ENCODE peak calls at places on chromosomes 7 and 10, in four cellular contexts. K is esophagus muscularis mucosa, J is BJ, F is mammary epithelial cell. C is an unnamed sample.

GRCh38 chr10:13684252-13684791 is 97.6 kb downstream of the PRPF18 start:
- DNase-seq in F (peak), J (no peak), K (no peak), C (no peak)

GRCh38 chr7:83562289-83562688 is 86.7 kb downstream of the SEMA3E start:
- DNase-seq in K (no peak), J (no peak), F (no peak), C (no peak)

GRCh38 chr7:27459021-27459728 is 203.5 kb downstream of the HIBADH start:
- DNase-seq in K (no peak), J (no peak), F (no peak), C (no peak)

GRCh38 chr7:119783799-119784198 is 489.2 kb upstream of the KCND2 start:
- DNase-seq in K (no peak), J (no peak), F (peak), C (no peak)

GRCh38 chr10:18364987-18365775 is 225.0 kb downstream of the CACNB2 start:
- DNase-seq in F (no peak), K (no peak), J (no peak), C (no peak)

GRCh38 chr7:132980406-132980805 is 101.5 kb downstream of the CHCHD3 start:
- DNase-seq in J (no peak), F (no peak), K (no peak), C (no peak)

GRCh38 chr10:77637474-77637985 is at the start of gene KCNMA1:
- DNase-seq in J (no peak), K (no peak), F (peak), C (no peak)

GRCh38 chr10:29409241-29410051 is 120.6 kb downstream of the LYZL1 start:
- DNase-seq in F (peak), J (no peak), K (no peak), C (peak)

GRCh38 chr7:46432666-46433065 is 511.6 kb upstream of the IGFBP3 start:
- DNase-seq in F (peak), K (no peak), J (peak), C (no peak)

GRCh38 chr7:151167197-151167911 is at the start of gene GBX1:
- DNase-seq in F (no peak), K (no peak), J (no peak), C (no peak)

GRCh38 chr7:151161757-151162156 is 5.7 kb downstream of the GBX1 start:
- DNase-seq in J (no peak), F (no peak), K (no peak), C (no peak)

GRCh38 chr7:151168787-151169162 is 1.3 kb upstream of the GBX1 start:
- DNase-seq in K (no peak), F (no peak), J (no peak), C (no peak)

GRCh38 chr7:151168022-151168786 is 710 bp upstream of the GBX1 start:
- DNase-seq in K (no peak), J (no peak), F (no peak), C (no peak)

DNA sequence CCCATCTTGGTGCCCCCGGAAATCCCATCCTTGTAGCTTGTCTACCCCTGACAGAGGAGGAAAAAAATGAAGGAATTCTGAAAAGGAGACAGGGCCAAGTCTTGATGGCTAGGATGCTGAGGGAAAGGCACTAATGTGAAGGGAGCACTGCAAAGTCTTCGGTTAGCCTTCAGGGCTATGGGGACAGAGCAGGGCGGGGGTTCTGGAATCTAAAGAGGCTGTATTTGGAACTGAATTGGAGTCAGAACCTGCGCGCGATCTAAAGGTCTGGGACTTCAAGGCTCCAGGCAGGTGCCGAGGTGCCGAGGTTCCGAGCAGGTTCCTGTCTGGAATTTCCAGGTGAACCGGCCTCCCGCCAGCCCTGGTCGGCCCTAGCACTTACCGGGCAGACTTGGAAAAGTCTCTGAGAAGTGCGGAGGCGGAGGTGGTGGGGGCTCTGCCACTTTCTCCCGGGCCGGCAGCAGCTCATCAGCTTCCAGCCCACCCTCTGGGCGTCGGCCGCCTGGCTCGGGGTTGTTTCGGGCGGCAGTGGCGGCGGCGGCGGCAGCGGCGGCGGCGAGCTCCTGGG is 781 bp downstream of the GBX1 start:
- DNase-seq in K (no peak), F (no peak), J (no peak), C (no peak)
- H3K4me3 ChIP-seq in K (peak), F (peak), J (no peak), C (no peak)

GRCh38 chr10:79402951-79403350 is 42.5 kb downstream of the ZCCHC24 start:
- DNase-seq in F (no peak), J (no peak), K (no peak), C (no peak)

GRCh38 chr10:79402625-79402946 is 42.8 kb downstream of the ZCCHC24 start:
- DNase-seq in J (no peak), K (no peak), F (no peak), C (no peak)

GRCh38 chr10:79404690-79405131 is 40.7 kb downstream of the ZCCHC24 start:
- DNase-seq in F (no peak), K (no peak), J (no peak), C (no peak)

GRCh38 chr10:79404231-79404609 is 41.2 kb downstream of the ZCCHC24 start:
- DNase-seq in J (peak), K (no peak), F (peak), C (no peak)

GRCh38 chr10:79403441-79404230 is 41.8 kb downstream of the ZCCHC24 start:
- DNase-seq in F (peak), K (no peak), J (no peak), C (no peak)
- H3K4me3 ChIP-seq in F (no peak), K (peak), J (no peak), C (no peak)

GRCh38 chr7:19971941-19972340 is 198.5 kb upstream of the TMEM196 start:
- DNase-seq in K (no peak), F (no peak), J (no peak), C (no peak)

GRCh38 chr7:19972872-19973271 is 199.5 kb upstream of the TMEM196 start:
- DNase-seq in K (no peak), J (no peak), F (no peak), C (no peak)

GRCh38 chr7:19964198-19964597 is 190.8 kb upstream of the TMEM196 start:
- DNase-seq in J (no peak), F (no peak), K (no peak), C (no peak)

GRCh38 chr7:19970514-19970913 is 197.1 kb upstream of the TMEM196 start:
- DNase-seq in F (no peak), J (no peak), K (no peak), C (no peak)

GRCh38 chr7:19969859-19970493 is 196.6 kb upstream of the TMEM196 start:
- DNase-seq in K (no peak), J (no peak), F (no peak), C (no peak)
- H3K4me3 ChIP-seq in K (no peak), J (no peak), F (no peak), C (no peak)

DNA sequence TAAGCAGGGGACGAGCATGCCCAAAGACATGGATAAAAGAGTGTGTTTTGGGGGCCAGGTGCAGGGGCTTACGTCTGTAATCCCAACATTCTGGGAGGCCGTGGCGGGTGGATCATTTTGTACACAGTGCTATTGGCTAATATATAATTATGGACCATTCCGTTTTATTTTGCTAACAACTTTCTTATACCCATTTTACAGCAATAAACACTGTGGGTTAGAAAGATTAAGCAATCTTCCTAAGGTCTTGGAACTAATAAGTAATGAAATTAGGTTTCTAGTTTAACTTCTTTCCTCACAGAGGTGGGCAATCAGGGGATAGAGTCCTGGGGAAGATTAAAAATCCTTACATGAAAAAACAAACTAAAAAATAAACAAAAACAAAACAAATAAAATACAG is 3.4 kb downstream of the GGCT start:
- DNase-seq in J (no peak), K (no peak), F (no peak), C (no peak)
- H3K4me3 ChIP-seq in J (no peak), K (no peak), F (no peak), C (no peak)

DNA sequence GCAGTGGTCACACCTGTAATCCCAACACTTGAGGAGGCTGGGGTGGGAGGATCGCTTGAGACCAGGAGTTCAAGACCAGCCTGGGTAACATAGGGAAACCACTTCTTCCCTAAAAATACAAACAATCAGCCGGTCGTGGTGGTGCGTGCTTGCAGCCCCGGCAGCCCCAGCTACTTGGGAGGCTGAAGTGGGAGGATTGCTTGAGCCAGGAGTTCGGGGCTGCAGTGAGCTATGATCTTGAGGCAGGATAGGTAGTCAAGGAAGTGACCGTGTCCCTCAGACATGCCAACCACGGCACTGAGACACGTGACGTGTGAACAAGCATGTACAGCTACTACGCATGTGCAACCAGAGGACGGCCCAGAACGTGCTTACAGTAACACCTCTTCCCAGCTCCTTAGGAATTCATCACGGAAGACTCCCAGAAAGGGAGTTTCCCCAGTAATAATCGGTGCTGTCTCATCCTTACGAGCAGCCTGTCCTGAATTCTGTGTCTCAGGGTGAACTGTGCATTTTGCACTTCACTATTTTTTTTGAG is 5.3 kb downstream of the GUSB start:
- DNase-seq in F (no peak), J (no peak), K (no peak), C (no peak)
- H3K4me3 ChIP-seq in F (no peak), J (no peak), K (no peak), C (no peak)

GRCh38 chr7:30912454-30912985 is 867 bp downstream of the AQP1 start:
- DNase-seq in J (no peak), F (no peak), K (no peak), C (no peak)
- H3K4me3 ChIP-seq in J (no peak), F (no peak), K (peak), C (no peak)

GRCh38 chr7:18292584-18292983 is 203.0 kb upstream of the HDAC9 start:
- DNase-seq in K (no peak), J (no peak), F (no peak), C (no peak)
- H3K4me3 ChIP-seq in K (no peak), J (no peak), F (no peak), C (no peak)

DNA sequence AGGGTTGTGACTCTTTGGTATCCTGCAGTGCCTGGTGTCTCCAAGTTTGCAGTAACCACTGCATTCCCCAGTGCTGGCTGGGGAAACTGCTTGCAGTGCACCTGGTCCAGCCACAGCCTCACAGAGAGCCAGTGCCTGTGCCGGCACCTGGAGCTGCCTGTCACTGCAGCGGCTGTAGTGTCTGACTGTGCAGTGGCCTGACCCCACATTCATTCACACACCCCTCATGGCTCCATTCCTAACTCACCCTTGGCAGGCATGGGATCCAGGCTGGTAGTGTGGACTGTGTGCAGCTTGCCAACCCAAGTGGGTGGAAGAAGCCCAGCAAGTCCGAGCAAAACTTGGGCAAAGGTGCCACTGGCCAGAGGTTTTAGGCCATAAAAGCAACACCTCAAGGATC is 3.7 kb upstream of the CYP3A43 start:
- DNase-seq in F (no peak), K (no peak), J (no peak), C (no peak)
- H3K4me3 ChIP-seq in F (no peak), K (no peak), J (no peak), C (no peak)

C was measured in Jurkat, Clone E6-1.